ENCODE peak calls at places on chromosomes 1 and 21, in four cellular contexts. C, B, A and X are unnamed samples. For H3K27me3, the result is how much of the 10 kb centered on the place peaks cover.

GRCh38 chr1:35577071-35577998 is 4.2 kb downstream of the TFAP2E start:
- DNase-seq in C (no peak), B (no peak), A (no peak), X (peak)

GRCh38 chr1:109216662-109217061 is 2.9 kb downstream of the SARS1 start:
- DNase-seq in C (no peak), B (no peak), A (no peak), X (peak)

GRCh38 chr1:85065550-85065949 is 17.2 kb upstream of the MCOLN3 start:
- DNase-seq in C (no peak), B (no peak), A (no peak), X (no peak)

GRCh38 chr1:36323636-36324321 is at the start of gene EVA1B:
- DNase-seq in C (no peak), B (peak), A (peak), X (peak)

GRCh38 chr1:37752583-37753471 is 12.1 kb downstream of the EPHA10 start:
- DNase-seq in C (peak), B (no peak), A (peak), X (peak)

GRCh38 chr1:153790282-153790995 is 15.2 kb downstream of the SLC27A3 start:
- DNase-seq in C (no peak), B (peak), A (peak), X (no peak)

GRCh38 chr1:56074357-56074717 is 505.0 kb downstream of the PLPP3 start:
- DNase-seq in C (no peak), B (no peak), A (peak), X (no peak)

GRCh38 chr1:63622847-63623566 is 29.8 kb downstream of the PGM1 start:
- DNase-seq in C (no peak), B (no peak), A (no peak), X (no peak)

GRCh38 chr1:24801169-24801568 is 55.9 kb downstream of the CLIC4 start:
- DNase-seq in C (no peak), B (no peak), A (no peak), X (no peak)

GRCh38 chr1:8681317-8681650 is 136.2 kb downstream of the RERE start:
- DNase-seq in C (no peak), B (no peak), A (no peak), X (peak)

GRCh38 chr1:70528591-70529333 is 117.7 kb downstream of the CTH start:
- DNase-seq in C (peak), B (peak), A (peak), X (peak)

GRCh38 chr1:208238710-208239517 is 5.3 kb downstream of the PLXNA2 start:
- DNase-seq in C (peak), B (peak), A (no peak), X (no peak)

GRCh38 chr21:42455196-42455595 is 40.8 kb downstream of the RSPH1 start:
- DNase-seq in C (no peak), B (no peak), A (no peak), X (no peak)

GRCh38 chr1:208433086-208433485 is 188.9 kb upstream of the PLXNA2 start:
- DNase-seq in C (no peak), B (no peak), A (no peak), X (no peak)

GRCh38 chr1:207811920-207812720 is 60.3 kb downstream of the CD46 start:
- DNase-seq in C (no peak), B (no peak), A (peak), X (no peak)

GRCh38 chr1:1006305-1007159 is 6.6 kb upstream of the HES4 start:
- DNase-seq in C (peak), B (peak), A (no peak), X (peak)

GRCh38 chr21:31911138-31911907 is 38.5 kb downstream of the HUNK start:
- DNase-seq in C (no peak), B (no peak), A (no peak), X (no peak)

GRCh38 chr21:41090981-41091380 is 77.0 kb upstream of the BACE2 start:
- DNase-seq in C (no peak), B (no peak), A (no peak), X (no peak)

GRCh38 chr1:92154934-92155333 is 62.8 kb upstream of the C1orf146 start:
- DNase-seq in C (no peak), B (no peak), A (no peak), X (no peak)

GRCh38 chr1:201500670-201501120 is 6.2 kb downstream of the CSRP1 start:
- DNase-seq in C (no peak), B (peak), A (no peak), X (peak)

GRCh38 chr21:43362306-43362927 is 64.5 kb downstream of the SIK1 start:
- DNase-seq in C (no peak), B (peak), A (peak), X (no peak)

GRCh38 chr1:228177183-228177475 is 11.5 kb downstream of the IBA57 start:
- DNase-seq in C (no peak), B (no peak), A (no peak), X (no peak)

GRCh38 chr1:1626207-1627141 is 5.5 kb upstream of the MMP23B start:
- DNase-seq in C (no peak), B (no peak), A (no peak), X (no peak)

GRCh38 chr1:236854602-236854978 is 59.5 kb downstream of the MTR start:
- DNase-seq in C (no peak), B (no peak), A (no peak), X (no peak)

GRCh38 chr1:234188454-234188792 is 184.8 kb upstream of the COA6 start:
- DNase-seq in C (peak), B (no peak), A (no peak), X (no peak)

GRCh38 chr1:22133247-22133927 is 9.5 kb downstream of the WNT4 start:
- DNase-seq in C (no peak), B (no peak), A (no peak), X (no peak)

GRCh38 chr1:103109291-103109920 is 1.1 kb upstream of the COL11A1 start:
- DNase-seq in C (no peak), B (no peak), A (no peak), X (no peak)

GRCh38 chr1:66244429-66244828 is 289.5 kb upstream of the SGIP1 start:
- DNase-seq in C (no peak), B (no peak), A (no peak), X (no peak)

GRCh38 chr1:197980457-197980856 is 63.3 kb downstream of the LHX9 start:
- DNase-seq in C (no peak), B (no peak), A (no peak), X (no peak)

GRCh38 chr1:119735217-119735616 is 23.5 kb downstream of the PHGDH start:
- DNase-seq in C (no peak), B (no peak), A (no peak), X (no peak)

GRCh38 chr21:34846601-34847112 is 177.9 kb downstream of the CLIC6 start:
- DNase-seq in C (peak), B (no peak), A (no peak), X (peak)

GRCh38 chr1:100353073-100353801 is 931 bp downstream of the CDC14A start:
- DNase-seq in C (no peak), B (no peak), A (peak), X (peak)

GRCh38 chr1:187763465-187763864 is 934.7 kb downstream of the PLA2G4A start:
- DNase-seq in C (no peak), B (no peak), A (no peak), X (no peak)

GRCh38 chr1:187759934-187760333 is 931.2 kb downstream of the PLA2G4A start:
- DNase-seq in C (no peak), B (no peak), A (no peak), X (no peak)

GRCh38 chr1:187762109-187762508 is 933.4 kb downstream of the PLA2G4A start:
- DNase-seq in C (no peak), B (no peak), A (no peak), X (no peak)

DNA sequence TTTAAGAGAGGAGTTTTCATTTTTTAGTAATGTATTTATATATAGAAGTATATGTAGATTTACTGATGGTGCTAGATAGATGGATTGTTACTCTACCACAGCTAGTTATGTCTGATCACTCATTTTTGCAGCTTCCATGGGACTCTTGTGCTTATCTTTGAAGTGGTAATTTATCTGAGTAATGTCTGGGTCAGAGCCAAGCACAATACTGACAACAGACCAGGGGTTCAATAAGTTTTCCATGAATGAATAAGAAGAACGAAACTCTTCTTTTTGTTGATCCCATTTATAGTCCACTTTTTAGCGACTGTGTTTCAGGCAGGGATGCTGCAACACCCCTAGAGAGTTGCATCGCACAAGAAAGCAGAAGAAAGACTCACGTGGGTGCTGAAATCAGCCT is 935.2 kb downstream of the PLA2G4A start:
- DNase-seq in C (no peak), B (no peak), A (no peak), X (no peak)
- H3K27me3 ChIP-seq in C (under half), B (under half), A (under half), X (under half)

DNA sequence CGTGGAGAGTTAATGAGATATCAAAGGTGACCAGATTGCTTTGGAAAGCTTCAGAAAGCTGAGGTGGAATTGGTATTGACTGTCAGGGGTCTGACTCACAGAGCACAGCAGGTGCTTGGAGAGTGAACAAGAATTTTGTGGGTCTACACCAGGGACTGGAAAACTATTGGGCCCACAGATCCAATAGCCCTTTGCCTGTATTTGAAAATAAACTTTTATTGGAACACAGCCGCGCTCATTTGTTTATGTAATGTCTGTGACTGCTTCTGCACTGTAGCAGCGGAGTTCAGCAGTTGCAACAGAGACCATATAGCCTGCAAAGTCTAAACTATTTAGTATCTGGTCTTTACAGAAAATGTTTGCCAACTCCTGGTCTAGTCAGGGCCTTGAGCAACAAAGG is 315.6 kb downstream of the NFIA start:
- DNase-seq in C (no peak), B (no peak), A (no peak), X (no peak)
- H3K27me3 ChIP-seq in C (under half), B (under half), A (under half), X (under half)

GRCh38 chr1:10867914-10868598 is 71.6 kb upstream of the CASZ1 start:
- DNase-seq in C (no peak), B (no peak), A (no peak), X (no peak)
- H3K27me3 ChIP-seq in C (under half), B (under half), A (under half), X (under half)

GRCh38 chr1:187839873-187840272 is 1011.1 kb downstream of the PLA2G4A start:
- DNase-seq in C (no peak), B (no peak), A (no peak), X (no peak)

GRCh38 chr1:187840557-187840956 is 1011.8 kb downstream of the PLA2G4A start:
- DNase-seq in C (no peak), B (no peak), A (no peak), X (no peak)

GRCh38 chr1:187838335-187839293 is 1009.9 kb downstream of the PLA2G4A start:
- DNase-seq in C (no peak), B (no peak), A (no peak), X (no peak)

GRCh38 chr1:187837787-187838186 is 1009.0 kb downstream of the PLA2G4A start:
- DNase-seq in C (no peak), B (no peak), A (peak), X (no peak)

DNA sequence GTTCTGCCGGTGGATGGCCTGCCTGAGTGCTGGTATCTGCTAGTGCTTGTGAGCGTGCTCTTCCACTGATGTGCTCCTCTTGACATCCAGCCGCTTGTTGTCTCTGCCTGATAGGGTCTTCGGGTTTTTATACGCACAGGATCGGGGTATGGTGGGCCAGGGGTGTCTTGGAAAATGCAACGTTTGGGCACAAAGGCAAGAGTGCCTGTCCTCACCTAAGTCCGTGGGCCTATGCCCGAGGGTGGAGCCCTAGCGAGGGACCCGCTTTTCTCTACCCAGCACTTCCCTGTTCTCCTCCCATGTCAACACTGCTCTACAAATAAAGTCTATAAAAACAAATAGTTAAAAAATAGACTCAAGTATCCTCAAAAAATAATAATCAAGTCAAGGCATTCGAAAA is 1007.8 kb downstream of the PLA2G4A start:
- DNase-seq in C (no peak), B (no peak), A (no peak), X (no peak)
- H3K27me3 ChIP-seq in C (under half), B (under half), A (under half), X (under half)